ENCODE peak calls at places on chromosomes 1 and 21, in eight cellular contexts. Y is mesenchymal stem cell, M is fibroblast of lung, S is MM.1S, L is colonic mucosa, Z is endodermal cell, D is astrocyte, V is keratinocyte. N is an unnamed sample.
A peak's percentile ranks its signal among the peaks of the same experiment; 100 is the strongest.

GRCh38 chr21:36861924-36862323 is 104.5 kb downstream of the HLCS start:
- DNase-seq in M (peak; percentile 35), L (no peak), Z (no peak), Y (no peak), D (peak; percentile 45), V (no peak), S (no peak), N (no peak)

GRCh38 chr1:22913421-22913820 is 59.2 kb downstream of the LACTBL1 start:
- DNase-seq in S (no peak), Z (no peak), V (no peak), Y (no peak), D (no peak), L (no peak), M (no peak), N (no peak)

GRCh38 chr21:42040411-42041180 is 30.4 kb upstream of the ZBTB21 start:
- DNase-seq in Z (no peak), L (no peak), S (no peak), V (peak; percentile 92), Y (peak; percentile 100), M (peak; percentile 100), D (peak; percentile 100), N (no peak)

GRCh38 chr1:40338745-40339419 is 21.8 kb upstream of the COL9A2 start:
- DNase-seq in L (peak; percentile 83), S (peak; percentile 88), D (peak; percentile 36), M (peak; percentile 61), Z (peak; percentile 99), V (peak; percentile 41), Y (peak; percentile 78), N (peak; percentile 57)

GRCh38 chr21:17458279-17458678 is 54.6 kb upstream of the CXADR start:
- DNase-seq in Y (no peak), M (no peak), L (peak; percentile 7), Z (no peak), S (no peak), V (no peak), D (no peak), N (no peak)

GRCh38 chr1:8096105-8097011 is 70.2 kb upstream of the ERRFI1 start:
- DNase-seq in M (peak; percentile 92), S (no peak), L (no peak), Z (no peak), D (peak; percentile 91), Y (peak; percentile 83), V (peak; percentile 78), N (no peak)

GRCh38 chr1:105204836-105205371 is 1455.2 kb downstream of the AMY1C start:
- DNase-seq in S (no peak), D (no peak), V (no peak), Y (no peak), L (no peak), M (no peak), Z (peak; percentile 60), N (no peak)

GRCh38 chr1:20936621-20937020 is 149.5 kb upstream of the HP1BP3 start:
- DNase-seq in L (no peak), V (no peak), D (no peak), S (no peak), Z (no peak), Y (no peak), M (no peak), N (no peak)

GRCh38 chr1:220999872-221000863 is 120.9 kb downstream of the HLX start:
- DNase-seq in Y (no peak), D (no peak), M (peak; percentile 3), Z (no peak), L (peak; percentile 24), V (no peak), S (no peak), N (no peak)

GRCh38 chr1:51410568-51411460 is 80.5 kb upstream of the TTC39A start:
- DNase-seq in L (no peak), V (no peak), Z (no peak), D (peak; percentile 63), M (peak; percentile 70), Y (peak; percentile 26), S (no peak), N (no peak)

GRCh38 chr1:110722835-110723234 is 48.1 kb upstream of the KCNA3 start:
- DNase-seq in Z (no peak), Y (no peak), L (no peak), S (no peak), V (no peak), D (no peak), M (no peak), N (no peak)

GRCh38 chr1:55632058-55632457 is 416.9 kb upstream of the USP24 start:
- DNase-seq in V (peak; percentile 65), Y (peak; percentile 11), M (peak; percentile 74), Z (no peak), D (peak; percentile 71), L (no peak), S (no peak), N (no peak)

GRCh38 chr1:184626076-184627011 is 128.3 kb downstream of the EDEM3 start:
- DNase-seq in D (no peak), Z (no peak), M (no peak), S (no peak), L (no peak), Y (no peak), V (no peak), N (no peak)

GRCh38 chr1:154975409-154976205 is 1.1 kb downstream of the CKS1B start:
- DNase-seq in M (peak; percentile 54), Z (peak; percentile 77), V (no peak), S (peak; percentile 92), Y (peak; percentile 90), L (peak; percentile 79), D (peak; percentile 34), N (no peak)

GRCh38 chr1:154433161-154433681 is 28.1 kb downstream of the IL6R start:
- DNase-seq in D (no peak), S (no peak), M (no peak), L (no peak), Z (no peak), V (peak; percentile 99), Y (peak; percentile 49), N (no peak)

GRCh38 chr1:6260961-6261614 is at the start of gene GPR153:
- DNase-seq in Y (peak; percentile 43), V (no peak), D (no peak), M (peak; percentile 36), Z (peak; percentile 80), S (peak; percentile 45), L (peak; percentile 57), N (no peak)

GRCh38 chr1:118326960-118327629 is 142.1 kb upstream of the SPAG17 start:
- DNase-seq in Y (no peak), V (no peak), D (no peak), L (no peak), M (no peak), Z (no peak), S (no peak), N (no peak)

GRCh38 chr1:8985915-8986813 is 40.1 kb downstream of the SLC2A7 start:
- DNase-seq in S (no peak), L (peak; percentile 82), D (peak; percentile 96), Z (no peak), M (peak; percentile 97), V (peak; percentile 65), Y (peak; percentile 91), N (no peak)

GRCh38 chr1:78177708-78178270 is 132.0 kb downstream of the GIPC2 start:
- DNase-seq in S (no peak), D (no peak), V (no peak), L (no peak), M (no peak), Y (no peak), Z (no peak), N (no peak)

GRCh38 chr1:236844499-236845271 is 49.6 kb downstream of the MTR start:
- DNase-seq in S (no peak), D (peak; percentile 48), V (no peak), Y (peak; percentile 66), M (peak; percentile 52), L (no peak), Z (no peak), N (no peak)

GRCh38 chr1:7389786-7390603 is 381.1 kb upstream of the VAMP3 start:
- DNase-seq in Y (no peak), S (no peak), V (no peak), D (peak; percentile 26), Z (peak; percentile 29), L (peak; percentile 13), M (peak; percentile 47), N (no peak)

GRCh38 chr1:103220503-103221095 is 112.3 kb upstream of the COL11A1 start:
- DNase-seq in Y (peak; percentile 87), Z (no peak), S (no peak), D (peak; percentile 98), M (peak; percentile 98), L (no peak), V (no peak), N (no peak)

GRCh38 chr1:30715216-30715615 is 8.2 kb downstream of the MATN1 start:
- DNase-seq in L (peak; percentile 35), M (no peak), V (no peak), Y (no peak), S (no peak), Z (no peak), D (no peak), N (no peak)

GRCh38 chr1:201114245-201115131 is 2.3 kb upstream of the CACNA1S start:
- DNase-seq in M (peak; percentile 84), V (peak; percentile 45), D (peak; percentile 76), Y (peak; percentile 93), S (peak; percentile 89), L (peak; percentile 93), Z (peak; percentile 98), N (peak; percentile 55)
- H3K9ac ChIP-seq in M (peak overlapping the region; percentile 49), V (peak overlapping the region; percentile 46), D (peak overlapping the region; percentile 56), Y (peak overlapping the region; percentile 81), S (peak overlapping the region; percentile 26), L (peak overlapping the region; percentile 58), Z (no peak overlapping the region), N (no peak overlapping the region)

DNA sequence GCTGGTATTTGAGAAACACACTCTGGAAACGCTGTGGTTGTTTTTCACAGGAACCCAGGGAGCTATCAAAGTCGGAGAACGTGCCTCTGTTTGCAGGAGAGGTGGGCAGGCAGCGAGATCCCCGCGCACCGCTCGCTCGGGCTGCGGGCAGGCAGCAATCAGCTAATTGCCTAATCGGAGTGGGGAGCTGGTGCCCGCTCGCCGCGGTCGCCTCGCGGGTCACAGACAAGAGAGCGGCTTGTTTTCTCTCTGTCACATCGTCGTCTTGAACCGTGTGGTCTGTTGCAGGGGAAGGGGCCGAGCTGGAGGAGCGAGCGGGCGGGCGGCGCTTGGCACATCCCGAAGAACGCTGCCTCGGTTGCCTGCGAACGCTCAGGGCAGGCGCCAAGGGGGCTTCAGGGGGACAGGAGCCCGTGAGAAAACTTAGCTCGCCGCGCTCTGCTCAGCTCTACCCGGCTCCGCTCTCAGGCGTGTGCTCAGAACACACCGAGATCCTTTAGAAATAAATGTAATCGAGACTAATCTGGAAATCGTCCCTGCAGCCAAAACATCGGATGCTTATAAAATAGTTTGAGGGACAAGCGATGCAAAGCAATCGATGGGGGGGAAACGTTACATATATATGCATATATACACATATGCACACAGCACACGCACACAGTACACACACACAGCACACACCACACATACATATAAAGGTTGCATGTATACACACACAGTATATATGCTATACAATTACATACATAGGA is 93.6 kb upstream of the SMYD2 start:
- DNase-seq in Y (no peak), L (no peak), V (no peak), M (peak; percentile 8), S (no peak), D (no peak), Z (peak; percentile 76), N (no peak)
- H3K9ac ChIP-seq in Y (peak overlapping the region; percentile 22), L (no peak overlapping the region), V (no peak overlapping the region), M (no peak overlapping the region), S (no peak overlapping the region), D (no peak overlapping the region), Z (peak overlapping the region; percentile 9), N (no peak overlapping the region)

GRCh38 chr1:211705439-211706205 is 30.2 kb upstream of the NEK2 start:
- DNase-seq in V (peak; percentile 98), D (peak; percentile 18), Y (no peak), Z (no peak), L (no peak), S (no peak), M (peak; percentile 38), N (no peak)
- H3K9ac ChIP-seq in V (peak overlapping the region; percentile 46), D (no peak overlapping the region), Y (no peak overlapping the region), Z (no peak overlapping the region), L (no peak overlapping the region), S (no peak overlapping the region), M (no peak overlapping the region), N (no peak overlapping the region)

GRCh38 chr1:151346769-151347522 is at the start of gene RFX5:
- DNase-seq in V (peak; percentile 89), Z (peak; percentile 98), D (peak; percentile 96), S (peak; percentile 100), L (peak; percentile 96), M (peak; percentile 98), Y (peak; percentile 99), N (peak; percentile 94)
- H3K9ac ChIP-seq in V (peak within 1 kb of the TSS; percentile 98), Z (peak within 1 kb of the TSS; percentile 93), D (peak within 1 kb of the TSS; percentile 91), S (peak within 1 kb of the TSS; percentile 81), L (peak within 1 kb of the TSS; percentile 84), M (peak within 1 kb of the TSS; percentile 58), Y (peak within 1 kb of the TSS; percentile 95), N (peak within 1 kb of the TSS; percentile 88)